ENCODE peak calls at places on chromosome 20, in five cellular contexts. O is HCT116, P is spleen, R is GM12878, Y is sigmoid colon. Z is an unnamed sample.

GRCh38 chr20:235891-236290 is 8.8 kb downstream of the DEFB129 start:
- DNase-seq in O (no peak), P (no peak), R (no peak), Y (no peak), Z (no peak)

GRCh38 chr20:19074828-19075516 is 137.5 kb upstream of the SLC24A3 start:
- DNase-seq in O (no peak), P (peak; percentile 87), R (peak; percentile 88), Y (no peak), Z (no peak)

GRCh38 chr20:22312744-22313346 is 271.5 kb downstream of the FOXA2 start:
- DNase-seq in O (peak; percentile 23), P (no peak), R (no peak), Y (no peak), Z (no peak)

GRCh38 chr20:10925767-10926166 is 252.0 kb upstream of the JAG1 start:
- DNase-seq in O (no peak), P (no peak), R (no peak), Y (no peak), Z (no peak)

GRCh38 chr20:58511364-58511763 is 3.8 kb downstream of the APCDD1L start:
- DNase-seq in O (no peak), P (no peak), R (no peak), Y (no peak), Z (no peak)

GRCh38 chr20:53866787-53867740 is 203.3 kb downstream of the BCAS1 start:
- DNase-seq in O (no peak), P (no peak), R (peak; percentile 86), Y (no peak), Z (no peak)

GRCh38 chr20:63968928-63969760 is 586 bp downstream of the ZNF512B start:
- DNase-seq in O (no peak), P (peak; percentile 84), R (no peak), Y (peak; percentile 63), Z (no peak)

GRCh38 chr20:15205023-15205422 is 867.6 kb upstream of the FLRT3 start:
- DNase-seq in O (no peak), P (no peak), R (no peak), Y (no peak), Z (no peak)

GRCh38 chr20:33862709-33863403 is 51.7 kb downstream of the CHMP4B start:
- DNase-seq in O (no peak), P (peak; percentile 82), R (no peak), Y (peak; percentile 77), Z (peak; percentile 66)

GRCh38 chr20:6735913-6736845 is 31.3 kb upstream of the BMP2 start:
- DNase-seq in O (no peak), P (no peak), R (no peak), Y (no peak), Z (no peak)

GRCh38 chr20:8740265-8740664 is 328.6 kb upstream of the PLCB4 start:
- DNase-seq in O (no peak), P (no peak), R (peak; percentile 41), Y (no peak), Z (no peak)

GRCh38 chr20:38985603-38986170 is 23.5 kb downstream of the DHX35 start:
- DNase-seq in O (no peak), P (no peak), R (peak; percentile 20), Y (no peak), Z (no peak)

GRCh38 chr20:5719861-5720401 is 30.3 kb upstream of the SHLD1 start:
- DNase-seq in O (no peak), P (no peak), R (no peak), Y (no peak), Z (no peak)

GRCh38 chr20:561437-562231 is 18.0 kb upstream of the CSNK2A1 start:
- DNase-seq in O (peak; percentile 73), P (no peak), R (no peak), Y (peak; percentile 73), Z (peak; percentile 57)

DNA sequence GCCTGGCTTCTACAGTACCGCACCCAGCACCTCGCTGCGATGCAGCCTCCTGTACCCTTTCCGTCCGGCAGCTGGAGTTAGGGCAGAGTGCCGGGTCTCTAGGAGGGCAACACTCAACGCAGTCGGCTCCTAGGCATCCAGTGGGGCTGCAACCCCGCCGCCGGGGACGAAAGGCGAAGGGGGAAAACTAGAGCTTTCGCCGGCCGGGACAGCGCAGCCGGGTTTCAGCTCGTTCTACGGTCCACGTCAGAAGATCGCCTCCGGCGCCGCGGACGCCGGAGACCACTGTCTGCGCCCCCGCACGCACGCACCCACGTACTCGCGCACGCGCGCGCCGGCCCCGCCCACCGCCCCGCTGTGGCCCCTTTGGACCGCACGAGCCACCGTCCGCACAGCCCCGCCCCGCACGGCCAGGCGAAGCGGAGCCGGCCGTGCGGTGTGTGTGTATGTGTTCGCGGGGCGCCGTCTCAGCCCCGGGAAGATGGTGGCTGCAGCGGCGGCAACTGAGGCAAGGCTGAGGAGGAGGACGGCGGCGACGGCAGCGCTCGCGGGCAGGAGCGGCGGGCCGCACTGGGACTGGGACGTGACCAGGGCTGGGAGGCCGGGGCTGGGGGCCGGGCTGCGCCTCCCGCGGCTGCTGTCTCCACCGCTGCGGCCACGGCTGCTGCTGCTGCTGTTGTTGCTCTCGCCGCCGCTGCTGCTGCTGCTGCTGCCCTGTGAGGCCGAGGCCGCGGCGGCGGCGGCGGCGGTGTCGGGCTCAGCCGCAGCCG is at the start of gene ATRN:
- DNase-seq in O (peak; percentile 69), P (peak; percentile 97), R (peak; percentile 47), Y (peak; percentile 92), Z (peak; percentile 84)
- TF ChIP-seq POLR2A in O (peak; percentile 88), P (no peak), R (peak; percentile 97), Y (peak; percentile 27), Z (peak; percentile 93)

DNA sequence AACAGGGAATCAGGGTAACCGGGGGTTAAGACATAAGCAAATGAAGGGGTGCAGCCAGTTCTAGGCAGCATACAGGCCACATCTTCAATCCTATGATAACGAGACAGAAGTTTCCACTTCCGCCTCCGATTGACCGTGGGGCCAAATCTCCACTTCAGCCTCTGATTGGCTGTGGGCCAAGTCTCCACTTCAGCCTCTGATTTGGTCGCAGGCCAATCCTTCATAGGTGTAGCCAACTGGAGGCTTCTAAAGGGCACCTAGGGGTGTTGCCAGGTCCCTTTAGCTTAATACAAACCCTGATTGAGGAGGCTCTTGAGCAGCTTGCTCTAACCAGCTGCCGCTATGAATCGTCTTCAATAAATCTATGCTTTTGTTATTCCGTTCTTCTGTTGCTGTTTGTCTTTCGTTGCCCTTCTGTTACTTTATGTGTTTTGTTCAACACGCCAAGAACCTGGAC is 2.1 kb upstream of the ERGIC3 start:
- DNase-seq in O (no peak), P (no peak), R (peak; percentile 70), Y (no peak), Z (no peak)
- TF ChIP-seq POLR2A in O (no peak), P (no peak), R (no peak), Y (no peak), Z (no peak)

GRCh38 chr20:44433751-44434538 is 41.7 kb upstream of the TTPAL start:
- DNase-seq in O (no peak), P (no peak), R (no peak), Y (no peak), Z (no peak)
- TF ChIP-seq POLR2A in O (no peak), P (no peak), R (no peak), Y (no peak), Z (no peak)

DNA sequence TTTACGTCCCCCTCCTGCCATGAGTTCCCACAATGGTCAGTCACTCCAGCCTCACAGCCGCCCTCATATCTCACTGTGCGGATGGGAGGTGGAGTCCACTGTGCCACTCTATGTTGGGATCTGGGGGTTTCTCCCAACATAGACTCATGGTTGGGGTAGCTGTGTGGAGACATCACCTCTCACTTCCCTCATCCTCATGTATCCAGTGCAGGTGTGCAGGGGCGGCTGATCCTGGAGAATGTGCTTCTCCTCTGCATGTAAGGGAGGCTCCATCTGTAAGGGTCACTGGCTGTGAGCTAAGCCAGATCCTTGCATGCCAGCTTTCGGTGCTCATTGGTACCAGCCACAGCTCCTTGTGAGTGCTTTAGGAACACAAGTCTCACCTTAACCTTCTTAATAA is 400.8 kb downstream of the CDH26 start:
- DNase-seq in O (no peak), P (no peak), R (no peak), Y (no peak), Z (no peak)
- TF ChIP-seq POLR2A in O (no peak), P (no peak), R (no peak), Y (no peak), Z (no peak)

GRCh38 chr20:62595491-62595890 is 46.8 kb upstream of the SLCO4A1 start:
- DNase-seq in O (peak; percentile 62), P (peak; percentile 89), R (no peak), Y (no peak), Z (peak; percentile 79)
- TF ChIP-seq POLR2A in O (no peak), P (no peak), R (no peak), Y (no peak), Z (peak; percentile 67)

GRCh38 chr20:45892828-45893500 is 1.8 kb downstream of the CTSA start:
- DNase-seq in O (no peak), P (peak; percentile 78), R (no peak), Y (no peak), Z (no peak)
- TF ChIP-seq POLR2A in O (no peak), P (no peak), R (peak; percentile 14), Y (no peak), Z (no peak)

DNA sequence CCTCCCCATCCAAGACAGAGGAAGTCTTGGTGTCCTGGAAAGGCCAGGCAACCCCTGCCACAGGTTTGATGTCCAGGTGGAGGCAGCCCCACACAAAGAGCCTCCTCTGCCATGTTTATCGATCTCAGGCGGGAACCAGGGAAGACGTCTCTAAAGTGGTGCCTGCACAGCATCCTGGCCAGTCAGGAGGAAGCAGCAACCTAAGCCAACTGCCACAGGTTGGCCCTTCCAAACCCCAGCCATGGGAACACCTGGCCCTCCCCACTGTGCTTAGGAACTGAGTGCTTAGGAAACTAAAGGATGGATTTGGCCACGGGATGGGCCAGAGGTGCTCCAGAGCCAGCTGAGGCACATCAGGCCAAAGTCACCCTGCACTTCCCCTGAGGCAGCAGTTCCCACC is 56.9 kb downstream of the CSE1L start:
- DNase-seq in O (no peak), P (no peak), R (no peak), Y (no peak), Z (no peak)
- TF ChIP-seq POLR2A in O (no peak), P (no peak), R (peak; percentile 55), Y (no peak), Z (no peak)

GRCh38 chr20:16573011-16573965 is at the start of gene KIF16B:
- DNase-seq in O (peak; percentile 78), P (peak; percentile 97), R (peak; percentile 53), Y (peak; percentile 96), Z (peak; percentile 78)
- TF ChIP-seq POLR2A in O (peak; percentile 93), P (no peak), R (peak; percentile 37), Y (peak; percentile 53), Z (peak; percentile 48)

Z was measured in H54.